ENCODE peak calls at places on chromosomes 7 and 10, in seven cellular contexts. R is astrocyte of the spinal cord, F is GM23338, O is foreskin fibroblast, Y is cardiac muscle cell, B is WERI-Rb-1, J is fibroblast of the aortic adventitia. X is an unnamed sample.

GRCh38 chr7:135190703-135191102 is 20.2 kb upstream of the CYREN start:
- DNase-seq in R (no peak), F (no peak), O (no peak), Y (no peak), B (no peak), J (no peak), X (no peak)

GRCh38 chr10:45253183-45253914 is 62.1 kb downstream of the OR13A1 start:
- DNase-seq in R (no peak), F (no peak), O (no peak), Y (no peak), B (no peak), J (no peak), X (peak)

GRCh38 chr7:134350682-134351081 is 34.0 kb upstream of the SLC35B4 start:
- DNase-seq in R (no peak), F (no peak), O (no peak), Y (no peak), B (no peak), J (no peak), X (peak)

GRCh38 chr10:114603943-114604342 is 54.1 kb downstream of the ABLIM1 start:
- DNase-seq in R (peak), F (no peak), O (no peak), Y (peak), B (no peak), J (peak), X (peak)

GRCh38 chr10:32377458-32378370 is 30.8 kb upstream of the EPC1 start:
- DNase-seq in R (peak), F (no peak), O (peak), Y (peak), B (no peak), J (peak), X (peak)

GRCh38 chr7:5420108-5420840 is 3.4 kb downstream of the TNRC18 start:
- DNase-seq in R (no peak), F (peak), O (no peak), Y (no peak), B (no peak), J (no peak), X (no peak)

GRCh38 chr7:105985821-105986220 is 22.8 kb downstream of the CDHR3 start:
- DNase-seq in R (no peak), F (no peak), O (no peak), Y (no peak), B (no peak), J (no peak), X (no peak)

GRCh38 chr7:77348371-77348813 is 67.8 kb downstream of the GSAP start:
- DNase-seq in R (peak), F (no peak), O (peak), Y (peak), B (no peak), J (peak), X (no peak)

GRCh38 chr7:91289633-91290260 is 25.5 kb downstream of the FZD1 start:
- DNase-seq in R (no peak), F (no peak), O (no peak), Y (no peak), B (no peak), J (no peak), X (no peak)

GRCh38 chr10:48526846-48527505 is 77.9 kb downstream of the ARHGAP22 start:
- DNase-seq in R (no peak), F (no peak), O (no peak), Y (no peak), B (no peak), J (peak), X (no peak)

GRCh38 chr10:97321807-97322195 is 2.7 kb downstream of the FRAT1 start:
- DNase-seq in R (no peak), F (peak), O (no peak), Y (no peak), B (no peak), J (no peak), X (no peak)

GRCh38 chr10:69348824-69349541 is 67.7 kb downstream of the TACR2 start:
- DNase-seq in R (peak), F (no peak), O (peak), Y (no peak), B (no peak), J (peak), X (peak)

GRCh38 chr7:100483728-100484635 is at the start of gene NYAP1:
- DNase-seq in R (peak), F (peak), O (peak), Y (peak), B (peak), J (peak), X (peak)

GRCh38 chr7:16851829-16852228 is 30.0 kb downstream of the AGR3 start:
- DNase-seq in R (no peak), F (no peak), O (no peak), Y (no peak), B (no peak), J (no peak), X (no peak)

GRCh38 chr7:101308245-101309085 is 13.1 kb downstream of the IFT22 start:
- DNase-seq in R (peak), F (peak), O (peak), Y (peak), B (peak), J (peak), X (peak)

GRCh38 chr7:832292-832967 is at the start of gene SUN1:
- DNase-seq in R (peak), F (peak), O (peak), Y (peak), B (no peak), J (peak), X (peak)

GRCh38 chr7:52311886-52312285 is 723.5 kb upstream of the POM121L12 start:
- DNase-seq in R (no peak), F (no peak), O (no peak), Y (no peak), B (no peak), J (no peak), X (no peak)

GRCh38 chr10:9877978-9878377 is 1139.7 kb upstream of the CELF2 start:
- DNase-seq in R (no peak), F (no peak), O (no peak), Y (no peak), B (no peak), J (no peak), X (no peak)

GRCh38 chr7:36296284-36296683 is 93.4 kb upstream of the ANLN start:
- DNase-seq in R (no peak), F (no peak), O (no peak), Y (no peak), B (no peak), J (no peak), X (no peak)

GRCh38 chr7:101410743-101411476 is 48.2 kb downstream of the COL26A1 start:
- DNase-seq in R (no peak), F (no peak), O (no peak), Y (peak), B (peak), J (peak), X (peak)

GRCh38 chr7:28613262-28613661 is 200.9 kb downstream of the CREB5 start:
- DNase-seq in R (no peak), F (no peak), O (no peak), Y (no peak), B (no peak), J (no peak), X (no peak)

GRCh38 chr10:126955396-126955795 is 50.2 kb downstream of the DOCK1 start:
- DNase-seq in R (no peak), F (no peak), O (no peak), Y (no peak), B (no peak), J (no peak), X (no peak)

GRCh38 chr10:58517481-58518355 is 5.0 kb downstream of the BICC1 start:
- DNase-seq in R (no peak), F (no peak), O (no peak), Y (no peak), B (no peak), J (no peak), X (no peak)

GRCh38 chr10:124998624-124999291 is 56.8 kb downstream of the ZRANB1 start:
- DNase-seq in R (no peak), F (no peak), O (no peak), Y (no peak), B (no peak), J (no peak), X (no peak)

GRCh38 chr10:70508912-70509366 is 30.4 kb downstream of the PALD1 start:
- DNase-seq in R (peak), F (peak), O (no peak), Y (peak), B (peak), J (peak), X (peak)

GRCh38 chr10:10786334-10787090 is 231.2 kb upstream of the CELF2 start:
- DNase-seq in R (peak), F (no peak), O (no peak), Y (no peak), B (no peak), J (peak), X (no peak)

GRCh38 chr10:114179148-114179547 is at the start of gene TDRD1:
- DNase-seq in R (no peak), F (peak), O (no peak), Y (no peak), B (no peak), J (no peak), X (no peak)

GRCh38 chr10:11725912-11726311 is 16.3 kb upstream of the ECHDC3 start:
- DNase-seq in R (no peak), F (no peak), O (no peak), Y (no peak), B (no peak), J (no peak), X (no peak)

GRCh38 chr7:512541-513311 is 6.9 kb downstream of the PDGFA start:
- DNase-seq in R (peak), F (no peak), O (no peak), Y (peak), B (no peak), J (no peak), X (no peak)

GRCh38 chr10:98664329-98665042 is 217.8 kb upstream of the HPS1 start:
- DNase-seq in R (peak), F (peak), O (no peak), Y (no peak), B (peak), J (peak), X (peak)

GRCh38 chr10:30048768-30049507 is 10.4 kb downstream of the JCAD start:
- DNase-seq in R (no peak), F (no peak), O (no peak), Y (no peak), B (no peak), J (no peak), X (no peak)
- H3K4me3 ChIP-seq in R (no peak), F (no peak), O (no peak), Y (no peak), B (no peak), J (no peak), X (no peak)

GRCh38 chr7:2658941-2659340 is 27.2 kb downstream of the TTYH3 start:
- DNase-seq in R (no peak), F (no peak), O (no peak), Y (no peak), B (no peak), J (no peak), X (no peak)

GRCh38 chr7:2661096-2661449 is 26.9 kb upstream of the AMZ1 start:
- DNase-seq in R (no peak), F (no peak), O (no peak), Y (no peak), B (no peak), J (no peak), X (no peak)

GRCh38 chr7:2659556-2660358 is 28.0 kb downstream of the TTYH3 start:
- DNase-seq in R (no peak), F (no peak), O (no peak), Y (no peak), B (no peak), J (no peak), X (no peak)

GRCh38 chr7:2661602-2662272 is 26.3 kb upstream of the AMZ1 start:
- DNase-seq in R (no peak), F (peak), O (no peak), Y (no peak), B (no peak), J (no peak), X (no peak)

GRCh38 chr7:2660359-2661095 is 27.5 kb upstream of the AMZ1 start:
- DNase-seq in R (no peak), F (no peak), O (no peak), Y (no peak), B (no peak), J (no peak), X (no peak)
- TF ChIP-seq CTCF in R (peak), F (peak), O (peak), Y (peak), B (peak), J (peak), X (no peak)

DNA sequence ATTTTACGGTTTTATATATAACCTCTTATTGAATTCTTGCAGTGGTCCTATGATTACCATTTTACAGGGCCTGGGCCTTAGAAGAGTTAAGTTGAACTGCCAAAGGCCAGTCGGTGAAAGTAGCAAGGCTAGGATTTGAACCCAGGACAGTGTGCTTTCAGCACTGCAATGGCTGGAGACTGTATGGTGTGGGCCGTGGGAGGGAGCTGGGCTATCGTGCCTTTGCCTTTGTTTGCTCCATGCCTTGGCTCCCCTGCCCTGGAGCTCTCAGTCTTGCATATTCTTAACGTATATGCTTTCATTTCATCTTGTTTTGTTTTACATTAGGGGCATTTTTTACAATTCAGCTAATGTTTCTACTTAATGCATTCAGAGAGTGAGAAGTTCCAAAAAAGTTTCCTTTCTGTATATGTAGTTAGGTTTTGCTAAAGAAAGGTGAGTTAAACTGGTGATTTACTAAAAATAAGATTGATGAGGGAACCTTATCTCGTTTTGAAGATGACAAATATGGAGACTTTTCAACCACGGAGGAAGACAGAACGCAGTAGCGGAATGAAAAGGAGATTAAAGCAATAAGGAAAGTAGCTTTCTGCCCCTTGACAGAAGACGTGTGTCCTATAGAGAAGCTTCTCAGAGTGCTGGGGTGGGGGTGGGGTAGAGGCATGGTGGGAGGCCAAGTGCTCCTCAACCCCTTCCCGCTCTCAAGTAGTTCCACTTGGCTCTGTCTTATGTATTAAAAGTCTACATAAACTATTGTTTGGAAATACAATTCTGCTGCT is 82.5 kb downstream of the RTKN2 start:
- DNase-seq in R (no peak), F (no peak), O (no peak), Y (peak), B (no peak), J (no peak), X (peak)
- H3K4me3 ChIP-seq in R (no peak), F (no peak), O (no peak), Y (no peak), B (no peak), J (no peak), X (no peak)

GRCh38 chr7:96169439-96169838 is 152.5 kb downstream of the SLC25A13 start:
- DNase-seq in R (no peak), F (no peak), O (no peak), Y (no peak), B (no peak), J (peak), X (no peak)
- TF ChIP-seq CTCF in R (no peak), F (no peak), O (no peak), Y (no peak), B (no peak), J (no peak), X (no peak)

GRCh38 chr10:96125142-96125515 is 5.0 kb upstream of the ZNF518A start:
- DNase-seq in R (no peak), F (no peak), O (no peak), Y (no peak), B (no peak), J (no peak), X (no peak)
- H3K4me3 ChIP-seq in R (no peak), F (peak), O (no peak), Y (peak), B (no peak), J (no peak), X (no peak)

GRCh38 chr10:79180619-79181221 is 112.0 kb downstream of the ZMIZ1 start:
- DNase-seq in R (no peak), F (no peak), O (no peak), Y (no peak), B (no peak), J (no peak), X (no peak)

GRCh38 chr10:79178070-79178576 is 109.4 kb downstream of the ZMIZ1 start:
- DNase-seq in R (no peak), F (no peak), O (no peak), Y (no peak), B (no peak), J (no peak), X (no peak)

GRCh38 chr10:79181227-79181626 is 112.5 kb downstream of the ZMIZ1 start:
- DNase-seq in R (no peak), F (no peak), O (no peak), Y (no peak), B (no peak), J (no peak), X (no peak)

GRCh38 chr10:79178614-79179403 is 110.0 kb downstream of the ZMIZ1 start:
- DNase-seq in R (peak), F (no peak), O (peak), Y (peak), B (peak), J (peak), X (no peak)

DNA sequence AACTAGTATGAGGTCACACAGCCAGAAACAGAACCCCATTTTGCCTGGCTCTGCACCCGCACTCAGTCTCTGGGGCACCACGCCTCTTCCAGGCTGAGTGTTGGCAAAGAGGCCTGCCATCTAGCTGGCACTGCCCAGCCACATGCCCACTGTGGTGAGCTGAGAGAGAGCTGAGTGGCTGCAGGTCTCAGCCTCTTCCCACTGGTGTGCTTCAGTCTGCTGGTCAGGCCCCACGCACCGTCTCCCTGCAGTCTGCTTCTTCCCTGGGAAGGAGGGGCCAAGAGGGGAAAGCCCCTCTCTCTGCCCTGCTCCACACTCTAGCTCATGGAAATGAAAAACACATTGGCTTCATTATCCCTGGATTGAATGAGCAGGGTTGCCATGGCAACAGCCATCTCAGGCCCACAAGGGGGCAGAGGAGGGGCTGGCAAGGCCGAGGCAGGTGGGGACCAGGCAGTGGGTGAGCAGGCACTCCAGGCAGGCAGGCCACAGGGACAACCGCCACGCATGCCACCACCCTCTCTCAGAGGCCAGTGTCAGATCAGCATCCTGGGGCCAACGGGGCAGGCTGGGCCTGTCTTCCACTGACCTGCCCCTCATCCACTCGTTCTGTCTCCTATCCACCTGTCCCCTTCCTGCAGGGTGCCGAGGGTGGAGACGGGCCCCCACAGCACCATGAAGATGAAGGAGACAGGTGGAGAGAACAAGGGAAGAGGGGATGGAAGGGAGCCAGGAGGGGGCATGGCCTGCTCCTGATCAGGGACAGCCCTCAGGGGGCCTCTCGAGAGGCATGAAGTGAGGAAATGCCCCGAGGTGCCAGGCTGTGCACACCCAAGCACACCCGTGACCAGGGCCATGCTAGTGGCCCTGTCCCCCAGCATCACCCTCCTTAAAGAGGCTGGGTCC is 110.9 kb downstream of the ZMIZ1 start:
- DNase-seq in R (peak), F (peak), O (no peak), Y (no peak), B (peak), J (no peak), X (no peak)
- TF ChIP-seq CTCF in R (no peak), F (no peak), O (peak), Y (peak), B (no peak), J (peak), X (no peak)

GRCh38 chr10:103850572-103850895 is 4.8 kb downstream of the SH3PXD2A start:
- DNase-seq in R (no peak), F (no peak), O (no peak), Y (no peak), B (no peak), J (peak), X (no peak)
- H3K4me3 ChIP-seq in R (no peak), F (no peak), O (peak), Y (no peak), B (no peak), J (peak), X (no peak)

X was measured in GM12865.